ENCODE peak calls at places on chromosome 11, in four cellular contexts. R, C, H and B are unnamed samples.

GRCh38 chr11:77193915-77194830 is 66.1 kb downstream of the MYO7A start:
- DNase-seq in R (no peak), C (no peak), H (no peak), B (no peak)

GRCh38 chr11:3123316-3123715 is 41.8 kb downstream of the OSBPL5 start:
- DNase-seq in R (no peak), C (no peak), H (peak; percentile 88), B (no peak)

GRCh38 chr11:124837491-124837856 is 27.8 kb upstream of the ROBO3 start:
- DNase-seq in R (no peak), C (peak; percentile 44), H (no peak), B (no peak)

GRCh38 chr11:74710291-74710938 is 20.8 kb downstream of the CHRDL2 start:
- DNase-seq in R (no peak), C (no peak), H (no peak), B (no peak)

GRCh38 chr11:18749681-18750319 is 23.8 kb upstream of the IGSF22 start:
- DNase-seq in R (no peak), C (no peak), H (no peak), B (no peak)

GRCh38 chr11:120660024-120660565 is 148.5 kb downstream of the GRIK4 start:
- DNase-seq in R (no peak), C (peak; percentile 75), H (no peak), B (no peak)

GRCh38 chr11:86592659-86593451 is 79.6 kb downstream of the ME3 start:
- DNase-seq in R (no peak), C (peak; percentile 68), H (no peak), B (no peak)

GRCh38 chr11:65207918-65208784 is 26.4 kb downstream of the CAPN1 start:
- DNase-seq in R (no peak), C (no peak), H (no peak), B (no peak)

GRCh38 chr11:90646706-90647105 is 423.9 kb upstream of the CHORDC1 start:
- DNase-seq in R (no peak), C (no peak), H (no peak), B (no peak)

GRCh38 chr11:88552377-88553029 is 215.0 kb upstream of the CTSC start:
- DNase-seq in R (peak; percentile 53), C (peak; percentile 38), H (no peak), B (peak; percentile 13)

GRCh38 chr11:9060700-9061111 is 30.7 kb downstream of the SCUBE2 start:
- DNase-seq in R (no peak), C (peak; percentile 80), H (no peak), B (no peak)

GRCh38 chr11:28009383-28009782 is 98.6 kb downstream of the KIF18A start:
- DNase-seq in R (no peak), C (no peak), H (no peak), B (no peak)

GRCh38 chr11:2743427-2744110 is 43.8 kb upstream of the KCNQ1OT1 start:
- DNase-seq in R (no peak), C (no peak), H (peak; percentile 20), B (no peak)

GRCh38 chr11:44445500-44446340 is 119.7 kb upstream of the CD82 start:
- DNase-seq in R (no peak), C (no peak), H (no peak), B (no peak)

GRCh38 chr11:11027271-11027670 is 169.4 kb upstream of the ZBED5 start:
- DNase-seq in R (no peak), C (no peak), H (no peak), B (no peak)

GRCh38 chr11:102680945-102681344 is 24.6 kb downstream of the MMP27 start:
- DNase-seq in R (no peak), C (no peak), H (no peak), B (no peak)

GRCh38 chr11:75840560-75840959 is 25.6 kb downstream of the UVRAG start:
- DNase-seq in R (no peak), C (no peak), H (no peak), B (no peak)

GRCh38 chr11:75841739-75842138 is 26.7 kb downstream of the UVRAG start:
- DNase-seq in R (no peak), C (no peak), H (no peak), B (no peak)

GRCh38 chr11:75836422-75836821 is 21.4 kb downstream of the UVRAG start:
- DNase-seq in R (no peak), C (no peak), H (no peak), B (no peak)

GRCh38 chr11:75834728-75835127 is 19.7 kb downstream of the UVRAG start:
- DNase-seq in R (no peak), C (no peak), H (no peak), B (no peak)

GRCh38 chr11:75839851-75840250 is 24.8 kb downstream of the UVRAG start:
- DNase-seq in R (no peak), C (no peak), H (no peak), B (no peak)
- TF ChIP-seq CTCF in R (no peak), C (no peak), H (no peak), B (no peak)

GRCh38 chr11:106132582-106133354 is 55.3 kb downstream of the AASDHPPT start:
- DNase-seq in R (no peak), C (no peak), H (no peak), B (no peak)

GRCh38 chr11:106131998-106132397 is 54.5 kb downstream of the AASDHPPT start:
- DNase-seq in R (no peak), C (no peak), H (no peak), B (no peak)

GRCh38 chr11:106137758-106138157 is 60.3 kb downstream of the AASDHPPT start:
- DNase-seq in R (no peak), C (no peak), H (no peak), B (no peak)

GRCh38 chr11:106137061-106137460 is 59.6 kb downstream of the AASDHPPT start:
- DNase-seq in R (no peak), C (no peak), H (no peak), B (no peak)

GRCh38 chr11:106133529-106133928 is 56.1 kb downstream of the AASDHPPT start:
- DNase-seq in R (no peak), C (peak; percentile 11), H (no peak), B (no peak)
- TF ChIP-seq CTCF in R (no peak), C (no peak), H (no peak), B (no peak)

GRCh38 chr11:105139669-105140068 is at the start of gene CARD18:
- DNase-seq in R (no peak), C (no peak), H (no peak), B (no peak)
- TF ChIP-seq CTCF in R (no peak), C (no peak), H (no peak), B (no peak)

GRCh38 chr11:93622043-93622442 is 39.4 kb upstream of the CEP295 start:
- DNase-seq in R (no peak), C (no peak), H (no peak), B (no peak)
- TF ChIP-seq CTCF in R (no peak), C (peak; percentile 17), H (peak; percentile 48), B (no peak)

GRCh38 chr11:61183645-61184044 is 19.7 kb upstream of the PGA3 start:
- DNase-seq in R (no peak), C (no peak), H (no peak), B (no peak)
- TF ChIP-seq CTCF in R (no peak), C (no peak), H (no peak), B (peak; percentile 17)

GRCh38 chr11:612201-612960 is 3.4 kb downstream of the IRF7 start:
- DNase-seq in R (no peak), C (no peak), H (peak; percentile 92), B (no peak)
- TF ChIP-seq CTCF in R (peak; percentile 18), C (no peak), H (peak; percentile 43), B (peak; percentile 33)

DNA sequence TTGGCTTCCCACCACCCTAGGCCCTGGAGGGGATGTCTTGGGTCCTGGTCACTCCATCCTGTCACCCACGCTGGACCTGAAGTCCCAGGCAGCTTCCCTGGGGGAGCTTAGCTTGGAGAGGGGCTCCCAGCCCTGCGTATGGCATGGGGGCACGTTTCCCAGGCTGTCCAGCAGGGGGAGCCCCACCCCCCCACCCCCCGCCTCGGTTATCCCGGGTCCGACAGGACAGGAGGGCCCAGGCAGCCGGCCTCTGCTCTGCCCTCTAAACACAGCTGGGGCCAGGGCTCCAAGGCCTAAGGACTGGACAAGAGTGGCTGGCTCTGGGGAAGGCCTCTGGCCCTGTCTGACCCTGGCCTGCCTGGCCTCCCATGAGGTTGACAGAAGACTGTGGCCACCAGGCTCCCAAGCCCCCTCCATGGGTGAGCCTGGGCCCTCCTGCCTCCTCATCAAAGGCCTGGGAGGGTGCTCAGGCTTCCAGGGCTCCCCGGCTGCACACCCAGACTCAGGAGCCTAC is 104.8 kb downstream of the NECTIN1 start:
- DNase-seq in R (no peak), C (peak; percentile 67), H (peak; percentile 48), B (no peak)
- TF ChIP-seq CTCF in R (peak; percentile 64), C (peak; percentile 22), H (peak; percentile 45), B (peak; percentile 66)

GRCh38 chr11:107780775-107781174 is 68.9 kb upstream of the SLN start:
- DNase-seq in R (no peak), C (no peak), H (no peak), B (no peak)
- TF ChIP-seq CTCF in R (no peak), C (no peak), H (peak; percentile 8), B (no peak)